ENCODE peak calls at places on chromosome 6, in five cellular contexts. K is fibroblast of mammary gland, S is HFFc6, G is AG10803, Z is HFF-Myc. A is an unnamed sample.

GRCh38 chr6:33860706-33861474 is 57.1 kb upstream of the MLN start:
- DNase-seq in G (peak; percentile 63), K (peak; percentile 57), Z (no peak), S (peak; percentile 18), A (peak; percentile 44)

GRCh38 chr6:35893246-35893645 is 27.7 kb downstream of the SRPK1 start:
- DNase-seq in Z (no peak), S (no peak), K (no peak), G (no peak), A (no peak)

GRCh38 chr6:130810307-130811030 is 16.7 kb upstream of the SMLR1 start:
- DNase-seq in S (peak; percentile 7), G (peak; percentile 55), Z (no peak), K (no peak), A (peak; percentile 4)

GRCh38 chr6:54085526-54085925 is 25.7 kb upstream of the MLIP start:
- DNase-seq in G (peak; percentile 65), K (peak; percentile 41), Z (peak; percentile 14), S (peak; percentile 35), A (peak; percentile 34)

GRCh38 chr6:89269981-89270380 is 45.1 kb downstream of the GABRR2 start:
- DNase-seq in K (no peak), Z (no peak), S (no peak), G (no peak), A (no peak)

GRCh38 chr6:19204445-19204844 is 632.7 kb upstream of the ID4 start:
- DNase-seq in G (no peak), S (no peak), Z (no peak), K (no peak), A (peak; percentile 21)

GRCh38 chr6:7996538-7997225 is 67.5 kb downstream of the BLOC1S5 start:
- DNase-seq in K (peak; percentile 74), S (peak; percentile 25), Z (no peak), G (peak; percentile 53), A (peak; percentile 93)

GRCh38 chr6:150640556-150641206 is 41.0 kb downstream of the PLEKHG1 start:
- DNase-seq in S (no peak), G (no peak), Z (no peak), K (no peak), A (no peak)

GRCh38 chr6:49479308-49480004 is 16.3 kb downstream of the CENPQ start:
- DNase-seq in G (no peak), K (no peak), S (no peak), Z (no peak), A (no peak)

GRCh38 chr6:125377621-125378020 is 75.9 kb upstream of the HDDC2 start:
- DNase-seq in S (no peak), G (peak; percentile 48), Z (peak; percentile 77), K (peak; percentile 88), A (peak; percentile 67)

GRCh38 chr6:45631396-45631795 is 253.7 kb upstream of the SUPT3H start:
- DNase-seq in K (no peak), S (no peak), G (peak; percentile 70), Z (no peak), A (no peak)

GRCh38 chr6:42190784-42191183 is 4.0 kb downstream of the GUCA1B start:
- DNase-seq in K (peak; percentile 90), Z (no peak), G (peak; percentile 63), S (peak; percentile 72), A (peak; percentile 64)

GRCh38 chr6:75842191-75842590 is 93.2 kb downstream of the MYO6 start:
- DNase-seq in S (peak; percentile 6), G (peak; percentile 20), Z (no peak), K (no peak), A (peak; percentile 24)

GRCh38 chr6:17281497-17282481 is 628 bp downstream of the RBM24 start:
- DNase-seq in G (peak; percentile 50), K (no peak), Z (no peak), S (no peak), A (peak; percentile 47)

GRCh38 chr6:170441316-170441715 is 111.8 kb downstream of the PSMB1 start:
- DNase-seq in K (peak; percentile 66), Z (no peak), S (peak; percentile 35), G (no peak), A (no peak)

GRCh38 chr6:11363881-11364576 is 131.6 kb upstream of the NEDD9 start:
- DNase-seq in K (no peak), Z (no peak), G (no peak), S (no peak), A (no peak)

GRCh38 chr6:124682751-124683150 is 279.5 kb upstream of the RNF217 start:
- DNase-seq in G (no peak), Z (no peak), K (no peak), S (no peak), A (no peak)

GRCh38 chr6:122476131-122476530 is 4.5 kb upstream of the SERINC1 start:
- DNase-seq in G (peak; percentile 31), Z (no peak), S (peak; percentile 25), K (peak; percentile 40), A (peak; percentile 46)

GRCh38 chr6:786946-787763 is 94.2 kb upstream of the EXOC2 start:
- DNase-seq in G (no peak), Z (no peak), S (no peak), K (peak; percentile 10), A (peak; percentile 21)
- TF ChIP-seq CTCF in G (peak; percentile 67), Z (peak; percentile 52), S (peak; percentile 80), K (peak; percentile 58), A (peak; percentile 65)

GRCh38 chr6:166314454-166314853 is 6.3 kb upstream of the PRR18 start:
- DNase-seq in G (no peak), K (no peak), Z (no peak), S (no peak), A (no peak)
- TF ChIP-seq CTCF in G (no peak), K (no peak), Z (no peak), S (no peak), A (no peak)

GRCh38 chr6:145139895-145140294 is 595.4 kb downstream of the EPM2A start:
- DNase-seq in K (no peak), S (no peak), G (no peak), Z (no peak), A (no peak)

GRCh38 chr6:145139451-145139850 is 595.9 kb downstream of the EPM2A start:
- DNase-seq in S (no peak), Z (no peak), K (peak; percentile 58), G (peak; percentile 59), A (no peak)

GRCh38 chr6:145135702-145136101 is 599.6 kb downstream of the EPM2A start:
- DNase-seq in G (no peak), K (no peak), Z (no peak), S (no peak), A (no peak)

GRCh38 chr6:145138469-145139185 is 596.7 kb downstream of the EPM2A start:
- DNase-seq in S (no peak), Z (no peak), K (no peak), G (no peak), A (no peak)

DNA sequence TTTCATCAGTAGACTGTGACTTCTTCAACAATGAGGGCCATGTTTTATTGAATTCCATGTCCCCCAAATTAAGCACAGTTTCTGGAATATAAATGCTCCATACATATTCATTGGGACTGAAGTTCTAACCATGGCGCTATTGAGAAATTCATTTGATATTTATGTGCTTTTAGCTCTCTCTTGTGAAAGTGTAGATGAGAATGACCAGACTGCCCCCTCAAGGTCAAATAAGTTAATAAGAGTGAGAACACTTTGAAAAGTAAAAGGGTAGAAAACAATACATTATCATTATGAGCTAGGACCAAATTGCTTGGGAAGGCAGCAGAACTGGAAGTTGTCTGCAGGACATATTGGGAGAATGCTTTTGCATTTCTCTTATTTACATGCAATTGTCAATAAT is 597.9 kb downstream of the EPM2A start:
- DNase-seq in Z (peak; percentile 9), K (peak; percentile 51), S (peak; percentile 35), G (peak; percentile 48), A (peak; percentile 32)
- TF ChIP-seq CTCF in Z (no peak), K (peak; percentile 23), S (peak; percentile 71), G (peak; percentile 47), A (peak; percentile 2)

DNA sequence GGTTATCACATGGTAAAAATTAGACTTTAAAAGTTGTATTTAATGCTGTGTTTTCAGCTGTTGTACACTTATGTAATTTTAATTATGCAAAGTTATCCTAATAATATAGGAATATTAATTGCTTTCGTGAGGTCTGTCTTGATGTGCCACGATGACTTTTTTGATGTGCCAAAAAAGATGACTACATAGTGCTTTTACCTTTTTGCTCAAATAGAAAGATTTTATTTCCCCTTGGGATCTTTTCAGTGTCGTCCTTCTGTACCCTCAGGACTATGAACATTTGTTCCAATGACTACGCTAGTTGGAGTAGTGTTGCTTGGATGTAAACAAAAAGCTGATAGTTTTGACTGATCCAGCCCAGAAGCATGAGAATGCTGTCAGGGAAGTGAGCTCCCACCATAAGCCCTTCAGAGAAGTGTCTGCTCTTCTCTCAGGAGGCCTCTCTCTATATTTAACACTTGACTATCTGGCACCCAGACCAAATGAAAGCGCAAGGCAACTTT is 1.2 kb upstream of the CD164 start:
- DNase-seq in G (no peak), Z (no peak), S (no peak), K (no peak), A (no peak)
- TF ChIP-seq CTCF in G (no peak), Z (no peak), S (peak; percentile 35), K (no peak), A (no peak)

GRCh38 chr6:99612551-99613397 is 6.1 kb downstream of the PRDM13 start:
- DNase-seq in G (no peak), K (no peak), S (no peak), Z (no peak), A (no peak)

GRCh38 chr6:99613705-99614429 is 7.2 kb downstream of the PRDM13 start:
- DNase-seq in Z (no peak), G (no peak), K (no peak), S (no peak), A (no peak)

GRCh38 chr6:99614430-99615161 is 8.0 kb downstream of the PRDM13 start:
- DNase-seq in G (no peak), S (no peak), Z (no peak), K (no peak), A (no peak)

GRCh38 chr6:99611148-99611547 is 4.5 kb downstream of the PRDM13 start:
- DNase-seq in S (no peak), Z (no peak), K (no peak), G (no peak), A (no peak)

GRCh38 chr6:99613398-99613704 is 6.7 kb downstream of the PRDM13 start:
- DNase-seq in Z (no peak), G (peak; percentile 20), K (peak; percentile 34), S (no peak), A (peak; percentile 35)
- TF ChIP-seq CTCF in Z (peak; percentile 39), G (peak; percentile 23), K (peak; percentile 35), S (peak; percentile 58), A (peak; percentile 32)

DNA sequence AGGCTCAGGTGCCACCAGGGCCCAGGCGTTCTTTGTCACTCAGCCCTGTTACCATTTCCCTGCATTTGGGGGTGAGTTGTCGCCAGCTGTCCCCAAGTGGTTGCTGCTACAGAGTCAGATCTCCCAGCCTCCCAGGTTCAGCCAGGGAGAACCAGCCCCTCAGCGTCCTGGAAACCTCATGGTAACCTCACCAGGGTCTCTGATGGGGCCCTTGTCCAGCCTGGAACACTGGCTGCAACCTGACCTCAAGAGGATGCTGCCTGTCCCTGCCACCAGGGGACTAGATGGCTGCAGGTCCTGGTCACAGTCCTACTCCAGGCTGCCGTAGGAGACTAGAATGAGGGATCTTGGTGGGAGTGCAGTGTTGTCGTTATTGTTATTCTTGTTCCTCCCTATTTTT is 228.3 kb upstream of the PDE10A start:
- DNase-seq in S (no peak), Z (no peak), K (no peak), G (no peak), A (no peak)
- TF ChIP-seq CTCF in S (no peak), Z (no peak), K (no peak), G (peak; percentile 12), A (peak; percentile 5)